ENCODE peak calls at places on chromosomes 2 and 18, in six cellular contexts. I is mesenchymal stem cell, O is H1, A is IMR-90, P is trophoblast cell, Z is neuronal stem cell. Q is an unnamed sample.

GRCh38 chr2:32485399-32485798 is 128.6 kb downstream of the BIRC6 start:
- DNase-seq in Z (no peak), O (no peak), P (no peak), A (peak; percentile 36), I (no peak), Q (no peak)

GRCh38 chr2:202491514-202491913 is 115.4 kb downstream of the BMPR2 start:
- DNase-seq in I (no peak), Z (no peak), O (no peak), P (peak; percentile 14), A (no peak), Q (no peak)

GRCh38 chr2:23605236-23605635 is 220.3 kb downstream of the KLHL29 start:
- DNase-seq in I (no peak), P (no peak), A (no peak), Z (no peak), O (no peak), Q (no peak)

GRCh38 chr2:105038383-105039061 is 653 bp downstream of the MRPS9 start:
- DNase-seq in Z (peak; percentile 5), P (peak; percentile 26), I (peak; percentile 22), A (peak; percentile 1), O (no peak), Q (peak; percentile 55)

GRCh38 chr18:21684731-21685130 is 19.8 kb downstream of the ABHD3 start:
- DNase-seq in A (no peak), Z (no peak), O (no peak), I (no peak), P (no peak), Q (no peak)

GRCh38 chr2:238869293-238870124 is 21.6 kb downstream of the TWIST2 start:
- DNase-seq in I (peak; percentile 65), Z (no peak), O (no peak), P (no peak), A (peak; percentile 45), Q (no peak)

GRCh38 chr2:171490577-171490976 is 31.7 kb upstream of the CYBRD1 start:
- DNase-seq in A (no peak), I (no peak), O (no peak), P (no peak), Z (no peak), Q (no peak)

GRCh38 chr18:9549405-9549804 is 65.0 kb downstream of the PPP4R1 start:
- DNase-seq in A (no peak), P (no peak), O (no peak), I (no peak), Z (no peak), Q (no peak)

GRCh38 chr18:11984091-11984490 is 2.8 kb downstream of the IMPA2 start:
- DNase-seq in Z (no peak), O (no peak), P (no peak), A (no peak), I (no peak), Q (no peak)

GRCh38 chr2:150806336-150806735 is 318.9 kb upstream of the RND3 start:
- DNase-seq in Z (no peak), P (no peak), A (peak; percentile 49), I (peak; percentile 49), O (no peak), Q (no peak)

GRCh38 chr18:46158498-46158897 is 54.3 kb downstream of the HAUS1 start:
- DNase-seq in A (peak; percentile 26), P (peak; percentile 37), I (no peak), Z (no peak), O (no peak), Q (no peak)

GRCh38 chr2:186205243-186205642 is 280.8 kb upstream of the ZC3H15 start:
- DNase-seq in P (no peak), I (no peak), Z (no peak), A (no peak), O (no peak), Q (no peak)

GRCh38 chr2:123245156-123245555 is 779.9 kb upstream of the CNTNAP5 start:
- DNase-seq in A (no peak), O (no peak), I (no peak), Z (no peak), P (no peak), Q (no peak)

GRCh38 chr2:60641866-60642788 is 88.7 kb upstream of the BCL11A start:
- DNase-seq in P (no peak), I (peak; percentile 43), A (peak; percentile 49), O (peak; percentile 47), Z (peak; percentile 49), Q (peak; percentile 36)

GRCh38 chr2:240191001-240191400 is 50.5 kb upstream of the OTOS start:
- DNase-seq in A (no peak), P (no peak), O (no peak), Z (no peak), I (no peak), Q (no peak)

GRCh38 chr2:95320986-95321767 is 24.0 kb downstream of the KCNIP3 start:
- DNase-seq in I (no peak), O (no peak), A (no peak), P (no peak), Z (no peak), Q (no peak)

GRCh38 chr2:86213056-86213455 is 13.8 kb downstream of the MRPL35 start:
- DNase-seq in O (no peak), P (no peak), A (no peak), Z (no peak), I (no peak), Q (no peak)

GRCh38 chr2:238238311-238238765 is 1.5 kb downstream of the HES6 start:
- DNase-seq in A (no peak), Z (no peak), P (no peak), I (no peak), O (no peak), Q (no peak)

GRCh38 chr2:200376422-200377142 is 70.1 kb downstream of the SPATS2L start:
- DNase-seq in O (no peak), I (no peak), A (no peak), P (no peak), Z (no peak), Q (no peak)

GRCh38 chr18:54280206-54280550 is 10.9 kb downstream of the POLI start:
- DNase-seq in Z (no peak), O (no peak), I (no peak), P (no peak), A (no peak), Q (peak; percentile 52)

DNA sequence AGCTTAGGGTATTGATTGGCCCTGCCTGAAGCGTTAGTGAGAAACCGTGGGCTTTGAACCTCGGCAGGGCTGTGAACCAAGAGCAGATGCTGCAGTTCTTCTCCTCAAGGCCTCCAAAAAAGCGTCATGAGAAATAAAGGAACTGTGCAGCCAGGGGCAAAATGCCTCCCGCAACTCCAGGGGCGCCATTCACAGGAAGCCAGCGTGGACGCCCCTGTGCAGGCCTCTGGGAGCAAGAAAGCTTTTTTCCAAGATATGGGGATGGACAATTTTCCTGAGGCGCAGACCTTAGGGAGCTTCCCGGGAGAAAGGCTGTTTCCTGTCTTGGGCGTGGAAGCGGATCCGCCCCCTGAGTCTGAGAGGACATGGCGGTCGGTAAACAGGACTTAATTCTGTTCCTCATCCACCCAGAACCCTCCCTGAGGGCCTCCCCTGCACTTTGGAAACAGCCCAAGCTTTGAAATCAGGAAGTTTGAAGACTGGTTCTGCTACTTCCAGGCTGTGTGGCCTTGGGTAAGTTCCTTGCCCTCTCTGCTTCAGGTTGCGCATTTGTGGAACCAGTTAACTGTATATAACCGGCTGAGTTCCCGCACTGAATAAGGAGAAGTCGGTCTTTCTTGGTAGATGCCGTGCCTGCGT is 29.6 kb upstream of the CABLES1 start:
- DNase-seq in Z (no peak), O (no peak), P (peak; percentile 78), A (no peak), I (no peak), Q (no peak)
- H4K91ac ChIP-seq in Z (no peak overlapping the region), O (no peak overlapping the region), P (peak overlapping the region; percentile 65), A (peak overlapping the region; percentile 94), I (peak overlapping the region; percentile 56), Q (no peak overlapping the region)

GRCh38 chr2:241887806-241888522 is 18.4 kb downstream of the RTP5 start:
- DNase-seq in I (no peak), O (no peak), P (no peak), Z (no peak), A (no peak), Q (no peak)

GRCh38 chr2:241884951-241885700 is 15.6 kb downstream of the RTP5 start:
- DNase-seq in I (no peak), Z (no peak), O (no peak), P (no peak), A (no peak), Q (no peak)

GRCh38 chr2:241888641-241889040 is 19.1 kb downstream of the RTP5 start:
- DNase-seq in A (no peak), P (no peak), Z (no peak), O (no peak), I (no peak), Q (no peak)

GRCh38 chr2:241886840-241887447 is 17.4 kb downstream of the RTP5 start:
- DNase-seq in P (no peak), O (no peak), A (no peak), Z (no peak), I (no peak), Q (no peak)

GRCh38 chr2:241885701-241886643 is 16.4 kb downstream of the RTP5 start:
- DNase-seq in A (no peak), Z (no peak), P (no peak), I (no peak), O (no peak), Q (no peak)
- H4K8ac ChIP-seq in A (no peak overlapping the region), Z (no peak overlapping the region), P (no peak overlapping the region), I (no peak overlapping the region), O (no peak overlapping the region), Q (no peak overlapping the region)

DNA sequence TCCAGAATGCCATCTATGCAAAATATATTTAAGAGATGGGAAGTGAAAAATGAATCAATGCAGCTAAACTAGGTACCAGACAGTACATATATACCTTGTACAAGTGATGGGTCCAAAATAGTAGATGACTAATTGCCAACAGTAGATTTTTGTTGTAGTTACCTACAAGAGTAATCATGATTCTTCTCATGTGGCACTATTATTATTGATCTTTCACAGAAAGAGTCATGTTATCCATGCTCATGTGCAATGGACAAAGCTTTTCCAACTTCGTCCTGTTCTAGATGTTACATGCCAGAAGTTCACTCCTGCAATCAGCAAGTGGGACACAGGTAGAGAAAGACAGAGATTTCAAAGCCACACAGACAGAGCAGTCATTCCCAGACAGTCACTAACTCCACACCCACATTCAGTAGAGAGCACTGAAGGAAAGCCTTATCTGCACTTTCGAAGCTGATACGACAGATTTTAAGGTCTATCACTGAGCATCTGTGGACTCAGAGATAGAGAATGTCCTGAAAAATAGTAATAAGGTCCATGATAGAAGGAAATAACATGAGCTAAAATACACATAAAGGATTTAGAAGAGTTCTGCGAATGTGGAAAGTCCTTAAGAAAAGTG is 101.6 kb upstream of the ITPRID2 start:
- DNase-seq in P (peak; percentile 58), O (no peak), Z (no peak), I (no peak), A (no peak), Q (no peak)
- H2BK120ac ChIP-seq in P (peak overlapping the region; percentile 89), O (no peak overlapping the region), Z (no peak overlapping the region), I (peak overlapping the region; percentile 73), A (peak overlapping the region; percentile 93), Q (no peak overlapping the region)

DNA sequence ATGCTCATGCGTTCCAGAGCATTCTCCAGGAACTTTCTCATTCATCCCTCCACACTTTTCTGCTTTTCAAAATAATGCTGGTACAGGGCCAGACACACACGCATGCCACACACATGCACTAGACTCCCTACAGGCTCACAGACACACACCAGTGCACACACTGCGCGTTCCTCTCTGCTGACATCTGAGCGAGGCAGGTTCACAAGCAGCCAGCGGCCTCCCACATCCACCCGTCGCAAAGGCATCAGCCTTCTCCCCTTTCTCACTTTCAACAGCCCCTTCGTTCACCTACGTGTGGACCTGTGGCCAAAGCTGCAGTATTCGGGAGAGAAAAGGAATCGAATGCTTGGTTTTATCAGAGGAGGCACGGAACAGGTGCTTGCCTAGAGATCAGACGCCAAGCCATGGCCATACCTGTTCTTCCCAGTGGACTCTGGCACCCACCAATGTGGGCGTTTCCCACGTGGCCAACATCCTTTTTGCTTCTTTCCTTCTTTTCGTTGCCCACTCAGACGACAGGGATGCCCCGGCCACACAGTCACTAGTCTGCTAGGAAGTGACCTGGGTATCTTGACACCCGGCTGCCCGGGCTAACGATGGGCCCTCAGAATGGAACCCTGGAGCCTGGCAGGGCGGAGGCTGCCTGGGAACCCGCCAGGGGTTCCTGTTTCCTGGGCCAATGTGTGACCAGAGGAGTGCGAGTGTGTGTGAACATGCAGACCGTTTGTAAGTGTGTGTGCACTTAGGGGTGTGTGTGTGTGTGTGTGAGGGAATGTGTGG is 85.8 kb upstream of the ID2 start:
- DNase-seq in I (no peak), Z (no peak), O (no peak), A (no peak), P (no peak), Q (no peak)
- H4K91ac ChIP-seq in I (peak overlapping the region; percentile 43), Z (no peak overlapping the region), O (peak overlapping the region; percentile 45), A (peak overlapping the region; percentile 38), P (peak overlapping the region; percentile 8), Q (no peak overlapping the region)

Q was measured in H9.